ENCODE peak calls at places on chromosomes 7 and 10, in nine cellular contexts. X is psoas muscle; P is foreskin keratinocyte; Z is T-cell; C is activated naive CD4-positive, alpha-beta T cell treated with anti-CD3 and anti-CD28 coated beads, Interleukin-2, amount 50 U/mL, for 72 hours; M is Right ventricle myocardium inferior; H is CD8-positive, alpha-beta T cell; R is PC-3; N is stimulated activated naive CD8-positive, alpha-beta T cell treated with anti-CD3 and anti-CD28 coated beads, Interleukin-15, Interleukin-2, amounts not matched to agents 100 U/mL and 50 U/mL, for 24 hours. B is an unnamed sample.

GRCh38 chr7:34825221-34825620 is 167.2 kb downstream of the NPSR1 start:
- ATAC-seq in M (no peak), X (no peak), R (no peak), C (no peak), H (no peak), N (peak), Z (no peak), P (peak), B (no peak)

GRCh38 chr10:112261281-112261822 is 21.8 kb upstream of the TECTB start:
- ATAC-seq in M (no peak), C (no peak), Z (no peak), P (no peak), R (no peak), X (no peak), H (no peak), N (no peak), B (no peak)

GRCh38 chr7:5222861-5223411 is 32.9 kb downstream of the WIPI2 start:
- ATAC-seq in M (no peak), R (no peak), C (no peak), P (no peak), H (no peak), N (no peak), Z (no peak), X (no peak), B (no peak)

GRCh38 chr10:24209946-24210491 is 1.1 kb downstream of the KIAA1217 start:
- ATAC-seq in Z (no peak), P (peak), N (peak), M (peak), X (peak), C (peak), R (peak), H (no peak), B (peak)

GRCh38 chr7:105866124-105866801 is 10.1 kb downstream of the ATXN7L1 start:
- ATAC-seq in C (no peak), H (no peak), P (no peak), X (peak), M (no peak), N (no peak), R (no peak), Z (no peak), B (no peak)

GRCh38 chr10:31581741-31582323 is 262.8 kb downstream of the ZEB1 start:
- ATAC-seq in R (peak), Z (no peak), P (no peak), M (no peak), C (peak), X (no peak), H (no peak), N (peak), B (no peak)

GRCh38 chr10:71708301-71708703 is 11.3 kb downstream of the C10orf105 start:
- ATAC-seq in N (no peak), C (peak), R (peak), X (peak), H (peak), M (no peak), P (peak), Z (peak), B (peak)

GRCh38 chr7:156777364-156778069 is 115.5 kb downstream of the LMBR1 start:
- ATAC-seq in M (no peak), P (peak), N (peak), X (no peak), H (peak), Z (no peak), R (no peak), C (peak), B (no peak)

GRCh38 chr7:106347229-106347833 is 62.5 kb upstream of the NAMPT start:
- ATAC-seq in M (no peak), R (no peak), Z (no peak), C (no peak), H (peak), P (no peak), N (no peak), X (no peak), B (no peak)

GRCh38 chr10:112344261-112344660 is 29.7 kb upstream of the ACSL5 start:
- ATAC-seq in Z (no peak), R (no peak), N (no peak), P (no peak), M (peak), H (no peak), C (no peak), X (no peak), B (no peak)

GRCh38 chr10:116627386-116627933 is 6.7 kb downstream of the PNLIPRP2 start:
- ATAC-seq in N (peak), X (peak), P (peak), H (no peak), R (peak), M (peak), Z (no peak), C (no peak), B (peak)

GRCh38 chr7:65975814-65976445 is 6.1 kb downstream of the GUSB start:
- ATAC-seq in C (no peak), Z (no peak), N (no peak), M (no peak), X (no peak), R (no peak), H (no peak), P (no peak), B (no peak)

GRCh38 chr7:98235901-98236300 is 16.1 kb downstream of the TECPR1 start:
- ATAC-seq in N (no peak), M (no peak), C (no peak), R (no peak), X (no peak), Z (no peak), H (no peak), P (no peak), B (peak)

GRCh38 chr10:6864142-6864541 is 284.1 kb upstream of the PRKCQ start:
- ATAC-seq in X (no peak), P (no peak), N (no peak), H (no peak), C (no peak), M (no peak), R (no peak), Z (no peak), B (no peak)

GRCh38 chr10:121668336-121669009 is 70.2 kb upstream of the FGFR2 start:
- ATAC-seq in R (no peak), X (no peak), C (no peak), P (peak), Z (no peak), H (no peak), N (no peak), M (peak), B (peak)